ENCODE peak calls at places on chromosomes 5 and 9, in nine cellular contexts. X is Panc1, P is GM23338, W is sigmoid colon, Y is vagina, B is GM12878, R is stomach, M is H1, S is transverse colon. D is an unnamed sample.

GRCh38 chr9:33884856-33885701 is 68.1 kb downstream of the UBE2R2 start:
- DNase-seq in Y (no peak), P (no peak), M (no peak), R (peak), W (no peak), X (no peak), S (peak), B (no peak), D (peak)

GRCh38 chr5:54739371-54739770 is 221.8 kb downstream of the SNX18 start:
- DNase-seq in X (no peak), M (no peak), R (no peak), Y (peak), W (no peak), B (no peak), P (no peak), S (no peak), D (no peak)

GRCh38 chr9:98971915-98972223 is 28.2 kb downstream of the COL15A1 start:
- DNase-seq in R (no peak), B (no peak), M (no peak), S (no peak), W (no peak), Y (no peak), X (no peak), P (no peak), D (no peak)

GRCh38 chr9:2260401-2261306 is 245.5 kb downstream of the SMARCA2 start:
- DNase-seq in M (no peak), X (no peak), S (no peak), W (no peak), P (no peak), Y (no peak), B (no peak), R (peak), D (no peak)

GRCh38 chr5:146805099-146805498 is 73.5 kb downstream of the PPP2R2B start:
- DNase-seq in Y (no peak), X (peak), P (peak), S (no peak), R (no peak), W (no peak), M (no peak), B (no peak), D (no peak)

GRCh38 chr9:131826966-131827525 is 87.2 kb upstream of the RAPGEF1 start:
- DNase-seq in M (no peak), W (no peak), S (no peak), X (no peak), B (no peak), Y (no peak), R (no peak), P (no peak), D (no peak)

GRCh38 chr9:114238471-114238870 is 83.1 kb downstream of the COL27A1 start:
- DNase-seq in M (no peak), R (no peak), S (no peak), W (no peak), B (no peak), Y (no peak), X (no peak), P (no peak), D (no peak)

GRCh38 chr5:76754765-76755164 is 38.8 kb downstream of the F2R start:
- DNase-seq in W (no peak), Y (no peak), R (no peak), P (no peak), M (peak), X (no peak), B (no peak), S (no peak), D (no peak)

GRCh38 chr9:109278848-109279247 is 42.0 kb downstream of the EPB41L4B start:
- DNase-seq in X (no peak), W (no peak), M (no peak), B (no peak), P (no peak), S (no peak), R (no peak), Y (no peak), D (no peak)

DNA sequence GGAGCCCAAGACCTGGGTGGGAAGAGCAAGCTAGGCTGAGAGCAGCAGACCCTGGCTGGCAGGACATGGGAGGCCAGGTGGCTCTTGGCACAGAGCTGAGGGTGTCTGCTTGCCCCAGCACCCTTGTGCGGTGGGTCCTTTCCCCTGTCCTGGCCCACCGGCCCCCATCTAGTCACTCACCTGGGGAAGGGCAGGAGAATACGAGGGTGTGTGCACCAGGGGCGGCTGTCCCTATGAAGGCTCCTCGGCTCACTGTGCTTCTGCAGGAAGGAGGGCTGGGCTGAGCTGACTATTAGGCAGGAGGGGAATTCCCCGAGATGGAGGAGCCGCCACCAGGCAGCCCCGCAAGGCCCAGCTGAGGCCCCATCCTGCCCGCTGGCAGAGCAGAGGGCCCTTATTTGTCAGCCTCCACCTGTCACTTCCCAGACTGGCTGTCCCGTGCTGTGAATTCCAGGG is 6.1 kb upstream of the TNIP1 start:
- DNase-seq in S (peak), R (peak), M (no peak), B (no peak), P (no peak), W (no peak), Y (no peak), X (no peak), D (no peak)
- H3K4me3 ChIP-seq in S (peak), R (no peak), M (no peak), B (peak), P (no peak), W (no peak), Y (no peak), X (no peak), D (no peak)

GRCh38 chr9:90827181-90827866 is 25.7 kb downstream of the SYK start:
- DNase-seq in S (peak), R (no peak), W (no peak), X (no peak), Y (peak), M (peak), B (peak), P (no peak), D (no peak)
- TF ChIP-seq POLR2AphosphoS5 in S (peak), R (no peak), W (no peak), X (no peak), Y (no peak), M (no peak), B (peak), P (no peak), D (no peak)

GRCh38 chr5:42655982-42656660 is 100.5 kb upstream of the CCDC152 start:
- DNase-seq in P (no peak), W (no peak), R (no peak), M (no peak), B (no peak), X (no peak), Y (no peak), S (no peak), D (no peak)
- H3K4me3 ChIP-seq in P (no peak), W (no peak), R (no peak), M (no peak), B (no peak), X (no peak), Y (no peak), S (no peak), D (peak)

DNA sequence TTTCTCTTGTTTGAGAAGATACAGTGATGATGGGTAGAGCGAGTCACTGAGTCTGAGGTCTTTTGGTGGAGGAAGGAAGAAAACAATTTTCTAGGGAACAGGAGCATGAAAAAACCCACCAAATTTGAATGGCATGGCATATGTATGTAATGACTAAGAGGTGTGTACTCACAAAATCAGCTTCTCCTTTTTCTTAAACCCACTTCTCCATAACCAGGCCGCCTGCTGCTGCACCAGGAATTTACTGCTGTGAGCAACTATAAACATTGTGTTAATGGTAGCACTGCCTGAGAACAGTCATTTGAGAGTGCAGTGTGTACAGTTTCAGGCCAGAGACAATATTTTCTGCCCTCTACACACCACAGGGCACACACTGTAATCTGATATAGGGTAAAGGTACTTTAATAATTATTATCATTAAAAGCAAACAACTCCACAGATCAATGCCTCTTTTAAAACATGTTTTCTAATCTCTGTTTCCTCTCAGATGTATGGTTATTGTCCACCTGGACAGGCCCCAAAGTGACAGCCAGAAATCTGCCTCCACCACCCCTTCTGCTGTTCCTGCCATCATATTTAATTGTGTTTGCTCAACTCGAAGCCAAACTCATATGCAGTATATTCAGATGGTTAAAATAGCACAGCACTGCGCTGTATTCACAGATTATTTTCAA is 241.6 kb downstream of the KIAA0825 start:
- DNase-seq in Y (no peak), P (no peak), R (no peak), B (no peak), W (no peak), X (no peak), M (no peak), S (no peak), D (no peak)
- TF ChIP-seq POLR2AphosphoS5 in Y (no peak), P (no peak), R (no peak), B (no peak), W (no peak), X (no peak), M (no peak), S (no peak), D (no peak)

DNA sequence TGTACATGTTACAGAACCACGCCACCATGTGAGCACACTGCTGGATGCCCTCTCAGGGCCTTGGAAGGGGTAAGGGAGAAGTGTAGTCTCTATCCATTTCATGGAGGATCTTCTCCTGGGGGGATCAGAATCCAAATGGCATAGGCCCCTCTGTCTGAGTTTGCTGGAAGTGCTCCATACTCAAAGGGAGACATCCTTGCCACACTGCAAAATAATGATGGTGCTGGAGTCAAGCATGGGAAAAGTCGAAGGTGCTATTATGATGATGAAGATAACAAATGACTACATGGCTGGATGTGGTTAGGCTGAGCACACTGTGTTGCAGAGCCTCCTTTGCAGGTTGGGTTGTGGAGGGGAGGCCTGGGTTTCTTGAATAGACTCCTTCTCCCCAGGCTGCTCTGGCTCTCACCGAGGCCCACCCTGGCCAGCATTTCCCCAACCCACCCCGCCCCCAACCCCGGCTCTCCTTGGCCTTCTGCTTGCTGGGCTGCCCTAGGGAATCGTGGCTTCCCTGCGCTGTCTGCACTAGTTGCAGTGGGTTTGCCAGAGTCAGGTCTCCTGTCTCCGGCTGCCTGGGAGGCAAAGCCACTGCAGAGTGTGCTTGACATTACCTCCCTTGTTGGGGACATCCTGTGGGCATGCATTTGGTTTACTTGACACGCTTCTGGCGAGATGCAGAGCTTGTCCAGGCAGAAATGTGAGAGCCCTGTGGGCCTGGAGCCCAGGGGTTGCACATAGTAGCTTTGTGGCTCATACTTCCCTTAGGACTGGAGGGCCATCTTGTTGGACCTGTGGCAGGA is 3.0 kb downstream of the MVB12B start:
- DNase-seq in W (no peak), Y (no peak), S (peak), R (no peak), X (no peak), B (no peak), M (peak), P (no peak), D (no peak)
- H3K4me3 ChIP-seq in W (no peak), Y (no peak), S (no peak), R (no peak), X (no peak), B (no peak), M (no peak), P (no peak), D (no peak)

D was measured in SK-N-MC.